ENCODE peak calls at places on chromosomes 2 and 18, in six cellular contexts. V, I, F, J, G and U are unnamed samples.

GRCh38 chr2:206098471-206098870 is 12.5 kb upstream of the INO80D start:
- DNase-seq in F (no peak), I (no peak), J (no peak), V (no peak), G (no peak), U (no peak)

GRCh38 chr2:73268831-73269685 is 15.2 kb downstream of the FBXO41 start:
- DNase-seq in I (no peak), J (peak), V (peak), F (peak), G (peak), U (no peak)

GRCh38 chr2:42057902-42058450 is 10.2 kb downstream of the PKDCC start:
- DNase-seq in V (no peak), F (no peak), J (no peak), G (no peak), I (no peak), U (no peak)

GRCh38 chr2:235191933-235192332 is 240.1 kb downstream of the SH3BP4 start:
- DNase-seq in G (no peak), F (no peak), V (no peak), J (no peak), I (no peak), U (no peak)

GRCh38 chr2:127506502-127506901 is 19.8 kb downstream of the IWS1 start:
- DNase-seq in F (no peak), I (no peak), G (no peak), V (no peak), J (no peak), U (no peak)

GRCh38 chr2:193462411-193462810 is 1267.7 kb upstream of the TMEFF2 start:
- DNase-seq in F (no peak), I (no peak), V (no peak), J (no peak), G (no peak), U (no peak)

GRCh38 chr2:126722081-126722480 is 66.1 kb downstream of the GYPC start:
- DNase-seq in J (no peak), V (no peak), I (no peak), F (no peak), G (no peak), U (no peak)

GRCh38 chr2:234694244-234695013 is 197.5 kb upstream of the ARL4C start:
- DNase-seq in F (peak), J (peak), V (no peak), G (no peak), I (no peak), U (peak)

GRCh38 chr2:194553969-194554368 is 1103.1 kb upstream of the SLC39A10 start:
- DNase-seq in F (no peak), G (no peak), J (no peak), I (no peak), V (no peak), U (no peak)

GRCh38 chr2:222353998-222354397 is 55.2 kb upstream of the PAX3 start:
- DNase-seq in G (no peak), F (no peak), V (no peak), J (no peak), I (no peak), U (no peak)

GRCh38 chr2:11248-11941 is 34.9 kb downstream of the FAM110C start:
- DNase-seq in F (peak), V (peak), G (peak), J (peak), I (peak), U (peak)

GRCh38 chr2:7118606-7119503 is 201.6 kb downstream of the RNF144A start:
- DNase-seq in G (no peak), V (no peak), I (peak), J (peak), F (peak), U (peak)

GRCh38 chr2:24824071-24824588 is 30.9 kb downstream of the CENPO start:
- DNase-seq in J (no peak), I (no peak), V (peak), F (no peak), G (no peak), U (no peak)

GRCh38 chr18:66193938-66194337 is 410.0 kb downstream of the CDH19 start:
- DNase-seq in V (no peak), G (no peak), J (peak), F (no peak), I (no peak), U (no peak)

GRCh38 chr2:96251721-96252292 is 14.0 kb downstream of the TMEM127 start:
- DNase-seq in G (no peak), V (peak), F (peak), J (peak), I (peak), U (peak)

GRCh38 chr2:221103930-221104329 is 468.2 kb downstream of the EPHA4 start:
- DNase-seq in I (no peak), V (no peak), J (no peak), G (no peak), F (no peak), U (no peak)

GRCh38 chr2:160501370-160501769 is 7.8 kb upstream of the RBMS1 start:
- DNase-seq in F (no peak), G (no peak), I (no peak), J (no peak), V (no peak), U (no peak)

GRCh38 chr18:7415081-7415894 is 151.8 kb upstream of the PTPRM start:
- DNase-seq in J (peak), V (no peak), G (no peak), F (no peak), I (no peak), U (peak)

GRCh38 chr2:239274391-239275001 is 126.3 kb downstream of the HDAC4 start:
- DNase-seq in I (peak), G (no peak), V (peak), F (peak), J (no peak), U (no peak)

GRCh38 chr18:56661414-56662101 is 10.4 kb downstream of the WDR7 start:
- DNase-seq in V (no peak), J (no peak), G (no peak), F (peak), I (no peak), U (no peak)

GRCh38 chr2:64875368-64875767 is 113.8 kb upstream of the SLC1A4 start:
- DNase-seq in J (no peak), I (no peak), V (no peak), G (no peak), F (no peak), U (no peak)

GRCh38 chr18:59008302-59008974 is 131.2 kb upstream of the SEC11C start:
- DNase-seq in I (no peak), V (peak), F (peak), J (peak), G (peak), U (peak)

GRCh38 chr2:170222842-170223241 is 44.9 kb downstream of the MYO3B start:
- DNase-seq in V (no peak), G (no peak), J (no peak), I (no peak), F (no peak), U (no peak)

GRCh38 chr2:112542974-112543760 is 902 bp downstream of the POLR1B start:
- DNase-seq in I (no peak), G (no peak), V (no peak), F (peak), J (peak), U (peak)

GRCh38 chr2:29250977-29251376 is 135.8 kb downstream of the CLIP4 start:
- DNase-seq in V (no peak), F (no peak), J (no peak), I (no peak), G (no peak), U (no peak)

GRCh38 chr2:16105664-16106281 is 165.4 kb downstream of the MYCN start:
- DNase-seq in F (no peak), V (peak), I (no peak), G (peak), J (peak), U (no peak)

GRCh38 chr18:13126966-13127598 is 91.5 kb upstream of the LDLRAD4 start:
- DNase-seq in F (no peak), J (no peak), G (no peak), I (no peak), V (no peak), U (no peak)

GRCh38 chr2:144370937-144371584 is 148.9 kb downstream of the ZEB2 start:
- DNase-seq in F (peak), V (no peak), J (no peak), G (no peak), I (no peak), U (peak)

GRCh38 chr2:21585863-21586262 is 462.1 kb downstream of the TDRD15 start:
- DNase-seq in J (no peak), G (no peak), F (no peak), V (no peak), I (no peak), U (no peak)

GRCh38 chr2:176507736-176508135 is 238.5 kb downstream of the MTX2 start:
- DNase-seq in I (no peak), V (no peak), J (peak), G (no peak), F (no peak), U (no peak)

GRCh38 chr2:226420646-226421045 is 379.0 kb downstream of the IRS1 start:
- DNase-seq in J (no peak), I (no peak), G (no peak), V (no peak), F (peak), U (no peak)

GRCh38 chr2:239910851-239911629 is 114.1 kb downstream of the NDUFA10 start:
- DNase-seq in F (no peak), J (no peak), I (no peak), V (peak), G (no peak), U (no peak)

GRCh38 chr18:79123948-79124347 is 54.8 kb downstream of the ATP9B start:
- DNase-seq in G (no peak), I (no peak), J (peak), V (no peak), F (peak), U (no peak)

GRCh38 chr2:8857709-8858108 is 20.3 kb upstream of the KIDINS220 start:
- DNase-seq in F (no peak), G (no peak), J (no peak), I (no peak), V (no peak), U (no peak)

DNA sequence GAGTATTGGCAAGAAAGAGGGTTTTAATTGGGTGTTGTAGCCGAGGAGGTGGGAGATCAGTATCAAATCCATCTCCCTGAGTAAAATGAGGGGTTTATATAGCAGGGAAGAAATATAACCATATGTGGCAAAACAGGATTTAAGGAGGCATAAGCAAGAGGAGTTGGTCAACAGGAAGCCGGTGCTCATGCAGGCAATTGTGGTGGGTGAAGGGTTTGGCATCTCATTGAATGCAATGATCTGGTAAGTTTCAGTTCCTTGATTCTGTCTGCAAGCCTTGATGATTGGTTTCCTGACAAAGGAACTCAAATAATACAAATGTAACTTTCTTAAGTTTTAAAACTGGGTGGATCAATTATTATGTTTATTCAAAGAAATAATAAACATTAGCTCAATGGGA is 564.4 kb upstream of the LINC00305 start:
- DNase-seq in F (no peak), J (no peak), G (no peak), V (no peak), I (no peak), U (no peak)
- H2BK15ac ChIP-seq in F (no peak), J (no peak), G (no peak), V (no peak), I (no peak), U (no peak)

DNA sequence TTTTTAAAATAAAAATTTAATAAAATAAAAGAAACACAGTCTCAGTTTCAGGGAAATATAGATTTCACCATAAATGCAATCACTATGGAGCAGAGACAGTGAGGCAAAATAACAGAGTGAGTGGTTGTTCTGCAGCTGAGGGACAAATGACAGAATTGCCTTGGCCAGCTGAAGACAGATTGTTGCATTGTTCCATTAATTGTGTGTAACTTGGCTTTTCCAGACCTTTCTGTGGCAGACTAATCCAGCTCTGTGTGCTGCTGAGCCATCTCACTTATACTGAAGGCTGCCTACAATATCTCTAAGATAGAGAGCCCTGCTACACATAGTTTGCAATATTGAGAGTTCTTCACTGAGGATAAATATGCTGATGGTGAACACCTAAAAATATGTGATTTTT is 11.5 kb downstream of the LRRTM1 start:
- DNase-seq in F (no peak), I (no peak), V (no peak), G (no peak), J (no peak), U (no peak)
- H3K23ac ChIP-seq in F (no peak), I (no peak), V (no peak), G (no peak), J (no peak), U (no peak)

GRCh38 chr2:150607471-150607870 is 120.0 kb upstream of the RND3 start:
- DNase-seq in I (no peak), J (no peak), G (no peak), V (no peak), F (peak), U (peak)
- H2BK15ac ChIP-seq in I (no peak), J (no peak), G (no peak), V (no peak), F (peak), U (no peak)

DNA sequence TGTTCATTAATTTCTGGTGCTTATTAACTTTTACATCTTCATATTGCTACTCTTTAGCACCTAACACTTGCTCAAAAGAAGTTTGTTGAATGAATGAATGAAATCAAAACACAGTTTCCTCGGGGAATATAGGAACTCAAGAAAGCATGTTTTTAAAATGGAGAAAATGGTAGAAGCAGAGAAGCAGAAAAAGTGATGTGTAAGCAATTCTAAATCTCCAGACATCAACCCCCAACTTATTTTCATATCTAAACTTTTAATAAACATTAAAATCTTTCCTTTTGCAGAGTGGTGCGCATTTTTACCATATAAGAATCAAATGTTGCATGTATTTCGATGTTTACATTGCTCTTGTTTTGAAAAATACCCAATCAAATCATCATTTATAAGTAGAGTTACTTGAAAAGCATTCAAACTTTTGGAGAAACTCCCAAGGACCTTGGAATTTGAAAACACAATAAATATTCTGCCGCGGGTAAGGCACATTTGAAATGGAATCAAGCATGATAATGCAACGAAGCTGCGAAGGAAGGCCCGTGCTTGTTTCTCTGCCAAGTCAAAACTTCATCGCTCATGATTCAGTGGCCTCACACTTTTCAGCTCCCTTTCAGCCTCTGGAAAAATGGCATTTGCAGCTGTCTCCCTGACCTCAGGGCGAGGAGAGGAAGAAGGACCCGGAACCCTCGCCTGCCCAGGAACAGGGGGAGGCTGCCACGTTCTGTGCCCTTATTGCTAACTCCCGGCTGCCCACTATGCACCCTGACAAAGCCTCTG is 26.7 kb upstream of the SMIM21 start:
- DNase-seq in G (no peak), F (peak), I (no peak), J (no peak), V (no peak), U (no peak)
- H3K23ac ChIP-seq in G (no peak), F (no peak), I (no peak), J (no peak), V (no peak), U (no peak)

GRCh38 chr2:63257473-63257872 is 206.8 kb downstream of the OTX1 start:
- DNase-seq in J (no peak), F (no peak), V (no peak), I (no peak), G (no peak), U (no peak)

GRCh38 chr2:63261222-63261621 is 210.6 kb downstream of the OTX1 start:
- DNase-seq in F (no peak), G (no peak), I (no peak), V (no peak), J (no peak), U (no peak)
- H2BK15ac ChIP-seq in F (no peak), G (no peak), I (no peak), V (no peak), J (no peak), U (no peak)

DNA sequence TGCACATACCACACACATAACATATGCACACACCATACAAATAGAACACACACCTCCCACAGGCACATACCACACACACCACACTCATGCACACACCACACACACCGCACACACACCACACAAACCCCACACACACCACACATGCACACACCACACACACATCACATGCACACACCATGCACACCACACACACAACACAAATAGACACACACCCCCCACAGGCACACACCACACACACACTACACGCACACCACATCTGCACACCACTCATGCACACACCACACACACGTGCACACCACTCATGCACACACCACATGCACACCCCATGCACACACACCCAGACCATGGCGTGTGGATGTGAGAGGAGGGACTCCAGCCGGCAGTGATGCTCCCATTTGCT is 161.7 kb upstream of the TPO start:
- DNase-seq in I (no peak), G (no peak), J (no peak), V (no peak), F (no peak), U (no peak)
- H3K23ac ChIP-seq in I (peak), G (no peak), J (no peak), V (no peak), F (no peak), U (no peak)

DNA sequence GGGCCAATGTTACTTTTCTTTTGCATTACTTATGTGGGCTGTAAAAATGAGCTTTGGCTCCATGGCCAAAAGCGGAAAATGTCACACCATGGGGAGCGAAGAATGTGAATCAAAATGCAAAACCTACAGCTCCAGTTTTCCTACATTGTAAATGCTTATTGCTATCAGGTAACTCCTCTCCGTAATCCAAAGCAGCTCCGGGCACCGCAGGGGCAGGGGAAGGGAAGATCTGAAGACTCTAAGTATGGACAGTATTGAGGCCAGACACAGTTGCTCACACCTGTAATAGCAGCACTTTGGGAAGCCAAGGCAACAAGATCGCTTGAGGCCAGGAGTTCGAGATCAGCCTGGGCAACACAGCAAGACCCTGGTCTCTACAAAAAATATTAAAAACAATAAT is 7.1 kb upstream of the AGFG1 start:
- DNase-seq in I (no peak), V (no peak), F (no peak), J (no peak), G (no peak), U (no peak)
- H2BK15ac ChIP-seq in I (peak), V (no peak), F (no peak), J (no peak), G (no peak), U (peak)

GRCh38 chr2:238067939-238068338 is 7.1 kb downstream of the SCLY start:
- DNase-seq in V (no peak), J (no peak), F (no peak), I (no peak), G (no peak), U (no peak)
- H3K23ac ChIP-seq in V (no peak), J (no peak), F (no peak), I (no peak), G (no peak), U (no peak)

DNA sequence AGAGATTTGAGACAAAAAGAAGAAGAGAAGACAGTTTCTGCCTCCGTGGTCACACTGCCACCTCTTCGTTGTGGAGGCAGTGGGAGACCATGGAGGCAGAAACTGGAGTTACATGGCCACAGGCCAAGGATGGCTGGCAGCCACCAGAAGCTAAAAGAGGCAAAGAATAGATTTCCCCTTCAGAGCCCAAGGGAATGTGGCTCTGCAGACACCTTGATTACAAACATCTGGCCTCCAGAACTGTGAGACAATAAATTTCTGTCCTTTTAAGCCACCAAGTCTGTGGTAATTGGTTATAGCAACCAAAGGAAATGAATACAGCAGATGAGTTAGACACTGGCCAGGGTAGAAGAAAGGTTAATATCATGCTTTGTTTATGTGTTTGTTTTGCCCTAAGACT is 420.4 kb upstream of the LYPD1 start:
- DNase-seq in J (no peak), I (no peak), G (no peak), F (no peak), V (no peak), U (no peak)
- H2BK15ac ChIP-seq in J (no peak), I (no peak), G (no peak), F (no peak), V (no peak), U (no peak)

DNA sequence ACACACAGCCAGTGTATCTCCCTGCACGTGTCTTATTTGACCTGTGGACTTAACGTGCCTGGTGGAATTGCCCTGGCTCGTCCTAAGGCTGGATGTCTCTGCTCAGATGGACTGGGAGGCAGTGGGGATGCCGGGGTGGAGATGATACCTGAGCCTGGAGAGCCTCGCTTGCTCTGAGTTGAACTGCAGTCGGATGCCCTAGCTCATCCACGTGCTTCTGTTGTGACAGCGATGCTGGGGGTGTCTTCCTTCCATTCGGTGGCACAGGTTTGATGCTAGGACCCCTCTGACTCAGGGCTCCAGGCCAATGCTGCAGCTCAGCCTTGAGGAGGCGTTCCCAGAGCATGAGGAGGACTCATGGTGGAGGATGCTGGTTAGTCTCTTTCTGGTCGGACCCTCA is 117.6 kb downstream of the SH3RF3 start:
- DNase-seq in I (no peak), V (no peak), J (no peak), F (no peak), G (no peak), U (no peak)
- H3K23ac ChIP-seq in I (no peak), V (no peak), J (no peak), F (no peak), G (no peak), U (no peak)